ENCODE peak calls at places on chromosome 9, in seven cellular contexts. One of them, this sample, is unnamed.
A peak's percentile ranks its signal among the peaks of the same experiment; 100 is the strongest.

GRCh38 chr9:69970001-69970531 is 73.6 kb upstream of the MAMDC2 start:
- DNase-seq in astrocyte: no peak
- DNase-seq in mesendoderm: no peak
- DNase-seq in thyroid gland: no peak
- DNase-seq in CD8-positive, alpha-beta T cell: no peak
- DNase-seq in stomach: no peak
- DNase-seq in CD4-positive, alpha-beta T cell: no peak
- DNase-seq in this sample: no peak

GRCh38 chr9:129110740-129111142 is at the start of gene CRAT:
- DNase-seq in astrocyte: peak; percentile 79
- DNase-seq in stomach: peak; percentile 98
- DNase-seq in thyroid gland: peak; percentile 98
- DNase-seq in mesendoderm: peak; percentile 95
- DNase-seq in CD4-positive, alpha-beta T cell: peak; percentile 95
- DNase-seq in CD8-positive, alpha-beta T cell: peak; percentile 94
- DNase-seq in this sample: peak; percentile 90

GRCh38 chr9:124218438-124219289 is 39.1 kb upstream of the NEK6 start:
- DNase-seq in thyroid gland: peak; percentile 11
- DNase-seq in CD4-positive, alpha-beta T cell: no peak
- DNase-seq in astrocyte: peak; percentile 35
- DNase-seq in stomach: peak; percentile 68
- DNase-seq in mesendoderm: no peak
- DNase-seq in CD8-positive, alpha-beta T cell: no peak
- DNase-seq in this sample: peak; percentile 26

GRCh38 chr9:129281506-129282145 is 103.6 kb upstream of the IER5L start:
- DNase-seq in stomach: no peak
- DNase-seq in thyroid gland: no peak
- DNase-seq in CD8-positive, alpha-beta T cell: no peak
- DNase-seq in mesendoderm: no peak
- DNase-seq in CD4-positive, alpha-beta T cell: no peak
- DNase-seq in astrocyte: no peak
- DNase-seq in this sample: no peak

GRCh38 chr9:131976157-131976740 is 103.4 kb downstream of the MED27 start:
- DNase-seq in mesendoderm: no peak
- DNase-seq in CD8-positive, alpha-beta T cell: no peak
- DNase-seq in astrocyte: no peak
- DNase-seq in CD4-positive, alpha-beta T cell: no peak
- DNase-seq in thyroid gland: no peak
- DNase-seq in stomach: no peak
- DNase-seq in this sample: no peak

GRCh38 chr9:126611592-126612328 is 2.0 kb upstream of the LMX1B start:
- DNase-seq in mesendoderm: peak; percentile 83
- DNase-seq in CD4-positive, alpha-beta T cell: peak; percentile 49
- DNase-seq in stomach: peak; percentile 81
- DNase-seq in CD8-positive, alpha-beta T cell: peak; percentile 54
- DNase-seq in astrocyte: peak; percentile 10
- DNase-seq in thyroid gland: peak; percentile 74
- DNase-seq in this sample: peak; percentile 67

GRCh38 chr9:133137451-133138231 is 16.6 kb upstream of the RALGDS start:
- DNase-seq in CD4-positive, alpha-beta T cell: no peak
- DNase-seq in thyroid gland: peak; percentile 84
- DNase-seq in CD8-positive, alpha-beta T cell: no peak
- DNase-seq in astrocyte: no peak
- DNase-seq in mesendoderm: no peak
- DNase-seq in stomach: peak; percentile 79
- DNase-seq in this sample: peak; percentile 73

GRCh38 chr9:115989816-115990215 is 163.8 kb upstream of the PAPPA start:
- DNase-seq in CD4-positive, alpha-beta T cell: no peak
- DNase-seq in thyroid gland: no peak
- DNase-seq in mesendoderm: no peak
- DNase-seq in CD8-positive, alpha-beta T cell: no peak
- DNase-seq in stomach: no peak
- DNase-seq in astrocyte: no peak
- DNase-seq in this sample: no peak

GRCh38 chr9:130301483-130302286 is 36.1 kb downstream of the HMCN2 start:
- DNase-seq in stomach: no peak
- DNase-seq in thyroid gland: peak; percentile 15
- DNase-seq in CD8-positive, alpha-beta T cell: no peak
- DNase-seq in mesendoderm: peak; percentile 17
- DNase-seq in CD4-positive, alpha-beta T cell: no peak
- DNase-seq in astrocyte: peak; percentile 51
- DNase-seq in this sample: no peak

GRCh38 chr9:137405677-137406081 is 17.3 kb downstream of the EXD3 start:
- DNase-seq in CD4-positive, alpha-beta T cell: no peak
- DNase-seq in thyroid gland: no peak
- DNase-seq in astrocyte: no peak
- DNase-seq in mesendoderm: no peak
- DNase-seq in stomach: no peak
- DNase-seq in CD8-positive, alpha-beta T cell: no peak
- DNase-seq in this sample: no peak

GRCh38 chr9:129054163-129054851 is 17.9 kb downstream of the MIGA2 start:
- DNase-seq in stomach: no peak
- DNase-seq in thyroid gland: no peak
- DNase-seq in CD4-positive, alpha-beta T cell: no peak
- DNase-seq in astrocyte: no peak
- DNase-seq in mesendoderm: no peak
- DNase-seq in CD8-positive, alpha-beta T cell: no peak
- DNase-seq in this sample: no peak

GRCh38 chr9:131500939-131501541 is 1.7 kb upstream of the POMT1 start:
- DNase-seq in stomach: no peak
- DNase-seq in mesendoderm: peak; percentile 29
- DNase-seq in CD4-positive, alpha-beta T cell: peak; percentile 31
- DNase-seq in astrocyte: peak; percentile 58
- DNase-seq in thyroid gland: no peak
- DNase-seq in CD8-positive, alpha-beta T cell: peak; percentile 51
- DNase-seq in this sample: no peak

GRCh38 chr9:5631021-5631420 is 2.1 kb downstream of the RIC1 start:
- DNase-seq in CD8-positive, alpha-beta T cell: no peak
- DNase-seq in thyroid gland: no peak
- DNase-seq in mesendoderm: peak; percentile 50
- DNase-seq in stomach: no peak
- DNase-seq in CD4-positive, alpha-beta T cell: no peak
- DNase-seq in astrocyte: peak; percentile 47
- DNase-seq in this sample: no peak

GRCh38 chr9:95015569-95015968 is 289.1 kb downstream of the AOPEP start:
- DNase-seq in stomach: no peak
- DNase-seq in astrocyte: no peak
- DNase-seq in CD8-positive, alpha-beta T cell: no peak
- DNase-seq in mesendoderm: no peak
- DNase-seq in thyroid gland: no peak
- DNase-seq in CD4-positive, alpha-beta T cell: no peak
- DNase-seq in this sample: no peak

GRCh38 chr9:37669232-37669631 is 18.5 kb downstream of the FRMPD1 start:
- DNase-seq in thyroid gland: no peak
- DNase-seq in CD4-positive, alpha-beta T cell: no peak
- DNase-seq in astrocyte: no peak
- DNase-seq in mesendoderm: peak; percentile 30
- DNase-seq in CD8-positive, alpha-beta T cell: no peak
- DNase-seq in stomach: no peak
- DNase-seq in this sample: no peak

GRCh38 chr9:89115426-89115825 is 63.2 kb downstream of the SHC3 start:
- DNase-seq in CD4-positive, alpha-beta T cell: no peak
- DNase-seq in CD8-positive, alpha-beta T cell: no peak
- DNase-seq in stomach: no peak
- DNase-seq in mesendoderm: no peak
- DNase-seq in thyroid gland: no peak
- DNase-seq in astrocyte: no peak
- DNase-seq in this sample: no peak

GRCh38 chr9:109916316-109916715 is 136.3 kb downstream of the PALM2AKAP2 start:
- DNase-seq in stomach: no peak
- DNase-seq in mesendoderm: no peak
- DNase-seq in thyroid gland: no peak
- DNase-seq in astrocyte: no peak
- DNase-seq in CD8-positive, alpha-beta T cell: no peak
- DNase-seq in CD4-positive, alpha-beta T cell: no peak
- DNase-seq in this sample: no peak

GRCh38 chr9:14554866-14555265 is 138.4 kb downstream of the ZDHHC21 start:
- DNase-seq in mesendoderm: no peak
- DNase-seq in astrocyte: no peak
- DNase-seq in thyroid gland: no peak
- DNase-seq in stomach: no peak
- DNase-seq in CD4-positive, alpha-beta T cell: no peak
- DNase-seq in CD8-positive, alpha-beta T cell: no peak
- DNase-seq in this sample: no peak

GRCh38 chr9:127347831-127348699 is 48.9 kb upstream of the SLC2A8 start:
- DNase-seq in CD4-positive, alpha-beta T cell: no peak
- DNase-seq in CD8-positive, alpha-beta T cell: no peak
- DNase-seq in thyroid gland: no peak
- DNase-seq in astrocyte: peak; percentile 17
- DNase-seq in stomach: peak; percentile 21
- DNase-seq in mesendoderm: peak; percentile 27
- DNase-seq in this sample: no peak

GRCh38 chr9:91116226-91116625 is 245.5 kb downstream of the AUH start:
- DNase-seq in CD8-positive, alpha-beta T cell: no peak
- DNase-seq in mesendoderm: no peak
- DNase-seq in thyroid gland: peak; percentile 77
- DNase-seq in astrocyte: no peak
- DNase-seq in CD4-positive, alpha-beta T cell: no peak
- DNase-seq in stomach: peak; percentile 50
- DNase-seq in this sample: no peak

GRCh38 chr9:105127863-105128220 is 116.6 kb upstream of the SLC44A1 start:
- DNase-seq in CD4-positive, alpha-beta T cell: peak; percentile 43
- DNase-seq in mesendoderm: peak; percentile 44
- DNase-seq in stomach: no peak
- DNase-seq in thyroid gland: no peak
- DNase-seq in astrocyte: peak; percentile 80
- DNase-seq in CD8-positive, alpha-beta T cell: peak; percentile 25
- DNase-seq in this sample: no peak

GRCh38 chr9:34169125-34169524 is 9.7 kb upstream of the UBAP1 start:
- DNase-seq in stomach: no peak
- DNase-seq in astrocyte: no peak
- DNase-seq in thyroid gland: no peak
- DNase-seq in CD4-positive, alpha-beta T cell: no peak
- DNase-seq in mesendoderm: no peak
- DNase-seq in CD8-positive, alpha-beta T cell: no peak
- DNase-seq in this sample: no peak

GRCh38 chr9:92180669-92181181 is 65.5 kb upstream of the SPTLC1 start:
- DNase-seq in mesendoderm: peak; percentile 82
- DNase-seq in CD4-positive, alpha-beta T cell: no peak
- DNase-seq in thyroid gland: no peak
- DNase-seq in CD8-positive, alpha-beta T cell: no peak
- DNase-seq in stomach: no peak
- DNase-seq in astrocyte: peak; percentile 77
- DNase-seq in this sample: no peak
- H3K27ac ChIP-seq in mesendoderm: peak overlapping the region; percentile 1
- H3K27ac ChIP-seq in CD4-positive, alpha-beta T cell: no peak overlapping the region
- H3K27ac ChIP-seq in thyroid gland: no peak overlapping the region
- H3K27ac ChIP-seq in CD8-positive, alpha-beta T cell: no peak overlapping the region
- H3K27ac ChIP-seq in stomach: no peak overlapping the region
- H3K27ac ChIP-seq in astrocyte: peak overlapping the region; percentile 4
- H3K27ac ChIP-seq in this sample: no peak overlapping the region

DNA sequence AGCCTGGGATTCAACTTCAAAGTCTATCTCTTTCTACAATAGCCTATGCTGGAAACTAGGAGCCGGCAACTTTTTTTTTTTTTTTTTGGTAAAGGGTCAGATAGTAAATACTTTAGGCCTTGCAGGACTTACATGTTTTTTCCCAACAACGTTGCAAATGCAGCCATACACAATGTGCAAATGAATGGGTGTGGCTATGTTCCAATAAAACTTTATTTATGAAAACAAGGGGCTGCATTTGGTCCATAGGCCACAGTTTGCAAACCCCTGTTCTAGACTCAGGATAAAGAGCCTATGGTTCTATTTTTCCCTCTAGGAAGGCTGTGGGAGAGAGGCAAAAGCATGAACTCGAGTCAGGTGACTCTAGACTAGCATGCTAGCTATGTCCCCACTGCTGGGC is 189.1 kb downstream of the GABBR2 start:
- DNase-seq in astrocyte: no peak
- DNase-seq in stomach: no peak
- DNase-seq in CD8-positive, alpha-beta T cell: no peak
- DNase-seq in CD4-positive, alpha-beta T cell: no peak
- DNase-seq in mesendoderm: no peak
- DNase-seq in thyroid gland: no peak
- DNase-seq in this sample: no peak
- H3K27ac ChIP-seq in astrocyte: no peak overlapping the region
- H3K27ac ChIP-seq in stomach: no peak overlapping the region
- H3K27ac ChIP-seq in CD8-positive, alpha-beta T cell: no peak overlapping the region
- H3K27ac ChIP-seq in CD4-positive, alpha-beta T cell: no peak overlapping the region
- H3K27ac ChIP-seq in mesendoderm: no peak overlapping the region
- H3K27ac ChIP-seq in thyroid gland: peak overlapping the region; percentile 28
- H3K27ac ChIP-seq in this sample: no peak overlapping the region

GRCh38 chr9:121556082-121556481 is 56.4 kb upstream of the GGTA1 start:
- DNase-seq in thyroid gland: no peak
- DNase-seq in stomach: no peak
- DNase-seq in CD4-positive, alpha-beta T cell: no peak
- DNase-seq in mesendoderm: no peak
- DNase-seq in astrocyte: no peak
- DNase-seq in CD8-positive, alpha-beta T cell: no peak
- DNase-seq in this sample: no peak

GRCh38 chr9:121556580-121556979 is 56.9 kb upstream of the GGTA1 start:
- DNase-seq in mesendoderm: no peak
- DNase-seq in astrocyte: peak; percentile 99
- DNase-seq in stomach: peak; percentile 50
- DNase-seq in CD8-positive, alpha-beta T cell: no peak
- DNase-seq in CD4-positive, alpha-beta T cell: no peak
- DNase-seq in thyroid gland: peak; percentile 72
- DNase-seq in this sample: no peak

GRCh38 chr9:121557581-121558422 is 58.2 kb upstream of the GGTA1 start:
- DNase-seq in astrocyte: peak; percentile 96
- DNase-seq in CD8-positive, alpha-beta T cell: no peak
- DNase-seq in mesendoderm: peak; percentile 89
- DNase-seq in stomach: peak; percentile 68
- DNase-seq in CD4-positive, alpha-beta T cell: no peak
- DNase-seq in thyroid gland: peak; percentile 22
- DNase-seq in this sample: no peak

GRCh38 chr9:121559183-121559582 is 59.5 kb upstream of the GGTA1 start:
- DNase-seq in thyroid gland: peak; percentile 38
- DNase-seq in stomach: no peak
- DNase-seq in mesendoderm: no peak
- DNase-seq in astrocyte: peak; percentile 65
- DNase-seq in CD8-positive, alpha-beta T cell: no peak
- DNase-seq in CD4-positive, alpha-beta T cell: no peak
- DNase-seq in this sample: no peak

DNA sequence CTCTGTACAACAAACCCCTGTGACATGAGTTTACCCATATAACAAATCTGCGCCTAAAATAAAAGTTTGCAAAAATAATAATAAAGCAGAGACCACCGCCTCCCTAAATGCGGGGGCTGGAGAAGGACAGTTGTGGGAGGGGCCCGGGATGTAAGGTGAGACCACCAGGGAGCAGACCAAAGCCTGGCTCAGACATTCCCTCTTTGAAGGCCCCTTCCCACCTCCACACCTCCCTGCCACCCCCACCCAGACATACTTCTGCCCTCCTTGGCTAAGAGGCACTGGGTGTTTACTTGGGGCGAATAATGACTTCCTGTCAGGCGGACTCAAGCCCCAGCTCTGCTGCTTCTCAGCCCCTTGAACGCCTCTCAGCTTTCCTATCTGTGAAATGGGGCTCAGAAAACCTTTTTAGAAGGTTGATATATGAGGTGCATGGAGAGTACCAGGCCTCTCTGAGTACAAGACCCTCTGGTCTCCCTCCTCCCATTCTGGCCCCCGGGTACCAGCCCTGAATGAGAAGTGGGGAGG is 58.8 kb upstream of the GGTA1 start:
- DNase-seq in mesendoderm: no peak
- DNase-seq in CD4-positive, alpha-beta T cell: no peak
- DNase-seq in astrocyte: no peak
- DNase-seq in stomach: no peak
- DNase-seq in CD8-positive, alpha-beta T cell: no peak
- DNase-seq in thyroid gland: no peak
- DNase-seq in this sample: no peak
- H3K27ac ChIP-seq in mesendoderm: peak overlapping the region; percentile 41
- H3K27ac ChIP-seq in CD4-positive, alpha-beta T cell: no peak overlapping the region
- H3K27ac ChIP-seq in astrocyte: peak overlapping the region; percentile 80
- H3K27ac ChIP-seq in stomach: peak overlapping the region; percentile 79
- H3K27ac ChIP-seq in CD8-positive, alpha-beta T cell: no peak overlapping the region
- H3K27ac ChIP-seq in thyroid gland: peak overlapping the region; percentile 50
- H3K27ac ChIP-seq in this sample: no peak overlapping the region

GRCh38 chr9:79591463-79591862 is 19.7 kb downstream of the TLE4 start:
- DNase-seq in thyroid gland: no peak
- DNase-seq in CD4-positive, alpha-beta T cell: no peak
- DNase-seq in astrocyte: no peak
- DNase-seq in mesendoderm: no peak
- DNase-seq in CD8-positive, alpha-beta T cell: no peak
- DNase-seq in stomach: no peak
- DNase-seq in this sample: no peak
- H3K27ac ChIP-seq in thyroid gland: no peak overlapping the region
- H3K27ac ChIP-seq in CD4-positive, alpha-beta T cell: no peak overlapping the region
- H3K27ac ChIP-seq in astrocyte: no peak overlapping the region
- H3K27ac ChIP-seq in mesendoderm: no peak overlapping the region
- H3K27ac ChIP-seq in CD8-positive, alpha-beta T cell: no peak overlapping the region
- H3K27ac ChIP-seq in stomach: no peak overlapping the region
- H3K27ac ChIP-seq in this sample: no peak overlapping the region

This sample was measured in substantia nigra.